ENCODE peak calls at places on chromosomes 2 and 18, in eight cellular contexts. L is CD4-positive, alpha-beta T cell; P is naive B cell; E is SHP77 treated with DMSO at 0.1 percent for 48 hours; N is activated CD4-positive, alpha-beta T cell treated with anti-CD3 and anti-CD28 coated beads for 4 hours; K is stimulated activated CD8-positive, alpha-beta memory T cell treated with anti-CD3 and anti-CD28 coated beads, Interleukin-4, amount 100 ng/mL, for 4 hours; D is right lobe of liver; W is ELF-1. Q is an unnamed sample.

GRCh38 chr2:32851777-32852439 is 94.8 kb upstream of the LTBP1 start:
- DNase-seq in E (no peak), W (no peak), L (no peak), N (no peak), D (no peak), K (no peak), P (no peak), Q (no peak)

GRCh38 chr2:184346338-184346862 is 251.9 kb upstream of the ZNF804A start:
- DNase-seq in L (no peak), E (no peak), N (no peak), D (no peak), W (no peak), K (no peak), P (no peak), Q (no peak)

GRCh38 chr2:135494503-135494902 is 36.5 kb downstream of the ZRANB3 start:
- DNase-seq in E (no peak), L (no peak), W (no peak), D (no peak), N (no peak), K (no peak), P (no peak), Q (no peak)

GRCh38 chr2:66569321-66569851 is 134.5 kb downstream of the MEIS1 start:
- DNase-seq in E (no peak), W (peak; percentile 44), P (no peak), N (no peak), D (no peak), K (no peak), L (no peak), Q (no peak)

GRCh38 chr18:57436193-57436964 is 1.2 kb downstream of the ONECUT2 start:
- DNase-seq in N (no peak), W (peak; percentile 25), E (no peak), P (no peak), K (no peak), D (no peak), L (no peak), Q (peak; percentile 52)

GRCh38 chr2:233428438-233428837 is 74.1 kb downstream of the DGKD start:
- DNase-seq in D (no peak), N (no peak), E (no peak), P (no peak), K (no peak), L (no peak), W (no peak), Q (no peak)

GRCh38 chr2:48548871-48549270 is 18.9 kb downstream of the STON1 start:
- DNase-seq in D (no peak), L (no peak), P (no peak), K (no peak), W (no peak), E (no peak), N (no peak), Q (no peak)

GRCh38 chr2:12270876-12271588 is 445.7 kb upstream of the TRIB2 start:
- DNase-seq in N (no peak), K (no peak), P (no peak), E (no peak), D (no peak), W (no peak), L (no peak), Q (no peak)

GRCh38 chr2:190436552-190436951 is 28.4 kb downstream of the MFSD6 start:
- DNase-seq in W (no peak), L (no peak), N (no peak), D (no peak), E (no peak), P (no peak), K (no peak), Q (no peak)

GRCh38 chr18:63128242-63128967 is 191.2 kb downstream of the BCL2 start:
- DNase-seq in E (no peak), N (no peak), W (no peak), L (no peak), D (no peak), P (no peak), K (no peak), Q (no peak)

GRCh38 chr2:159366538-159366937 is 80.0 kb upstream of the WDSUB1 start:
- DNase-seq in K (no peak), L (no peak), P (no peak), D (no peak), E (no peak), N (no peak), W (no peak), Q (no peak)